ENCODE peak calls at places on chromosomes 7 and 10, in five cellular contexts. One of them, this sample, is unnamed.

GRCh38 chr7:78316110-78316509 is 517.5 kb downstream of the PHTF2 start:
- DNase-seq in SK-N-SH: no peak
- DNase-seq in GM12878: no peak
- DNase-seq in transverse colon: no peak
- DNase-seq in H1: no peak
- DNase-seq in this sample: no peak

GRCh38 chr10:33249659-33250058 is 84.8 kb downstream of the NRP1 start:
- DNase-seq in SK-N-SH: no peak
- DNase-seq in GM12878: no peak
- DNase-seq in H1: no peak
- DNase-seq in transverse colon: no peak
- DNase-seq in this sample: no peak

GRCh38 chr7:151808296-151809155 is 68.4 kb downstream of the PRKAG2 start:
- DNase-seq in GM12878: no peak
- DNase-seq in H1: no peak
- DNase-seq in SK-N-SH: peak
- DNase-seq in transverse colon: no peak
- DNase-seq in this sample: no peak

GRCh38 chr7:148921189-148921588 is 37.1 kb upstream of the EZH2 start:
- DNase-seq in H1: no peak
- DNase-seq in GM12878: no peak
- DNase-seq in SK-N-SH: no peak
- DNase-seq in transverse colon: no peak
- DNase-seq in this sample: no peak

GRCh38 chr10:43623351-43623750 is 17.1 kb downstream of the ZNF485 start:
- DNase-seq in GM12878: no peak
- DNase-seq in H1: no peak
- DNase-seq in SK-N-SH: peak
- DNase-seq in transverse colon: no peak
- DNase-seq in this sample: no peak

GRCh38 chr10:100943508-100943907 is 25.8 kb upstream of the SEMA4G start:
- DNase-seq in SK-N-SH: no peak
- DNase-seq in transverse colon: no peak
- DNase-seq in GM12878: no peak
- DNase-seq in H1: no peak
- DNase-seq in this sample: no peak

GRCh38 chr7:134480730-134481129 is 21.8 kb upstream of the AKR1B1 start:
- DNase-seq in H1: no peak
- DNase-seq in GM12878: no peak
- DNase-seq in SK-N-SH: no peak
- DNase-seq in transverse colon: no peak
- DNase-seq in this sample: no peak

GRCh38 chr7:37921340-37921805 is 933 bp downstream of the EPDR1 start:
- DNase-seq in H1: no peak
- DNase-seq in GM12878: no peak
- DNase-seq in transverse colon: peak
- DNase-seq in SK-N-SH: peak
- DNase-seq in this sample: no peak

GRCh38 chr10:117720931-117721826 is 178.6 kb downstream of the EMX2 start:
- DNase-seq in transverse colon: no peak
- DNase-seq in SK-N-SH: no peak
- DNase-seq in H1: peak
- DNase-seq in GM12878: no peak
- DNase-seq in this sample: no peak

GRCh38 chr7:107427462-107427861 is 42.4 kb upstream of the GPR22 start:
- DNase-seq in SK-N-SH: no peak
- DNase-seq in GM12878: no peak
- DNase-seq in transverse colon: no peak
- DNase-seq in H1: no peak
- DNase-seq in this sample: no peak

DNA sequence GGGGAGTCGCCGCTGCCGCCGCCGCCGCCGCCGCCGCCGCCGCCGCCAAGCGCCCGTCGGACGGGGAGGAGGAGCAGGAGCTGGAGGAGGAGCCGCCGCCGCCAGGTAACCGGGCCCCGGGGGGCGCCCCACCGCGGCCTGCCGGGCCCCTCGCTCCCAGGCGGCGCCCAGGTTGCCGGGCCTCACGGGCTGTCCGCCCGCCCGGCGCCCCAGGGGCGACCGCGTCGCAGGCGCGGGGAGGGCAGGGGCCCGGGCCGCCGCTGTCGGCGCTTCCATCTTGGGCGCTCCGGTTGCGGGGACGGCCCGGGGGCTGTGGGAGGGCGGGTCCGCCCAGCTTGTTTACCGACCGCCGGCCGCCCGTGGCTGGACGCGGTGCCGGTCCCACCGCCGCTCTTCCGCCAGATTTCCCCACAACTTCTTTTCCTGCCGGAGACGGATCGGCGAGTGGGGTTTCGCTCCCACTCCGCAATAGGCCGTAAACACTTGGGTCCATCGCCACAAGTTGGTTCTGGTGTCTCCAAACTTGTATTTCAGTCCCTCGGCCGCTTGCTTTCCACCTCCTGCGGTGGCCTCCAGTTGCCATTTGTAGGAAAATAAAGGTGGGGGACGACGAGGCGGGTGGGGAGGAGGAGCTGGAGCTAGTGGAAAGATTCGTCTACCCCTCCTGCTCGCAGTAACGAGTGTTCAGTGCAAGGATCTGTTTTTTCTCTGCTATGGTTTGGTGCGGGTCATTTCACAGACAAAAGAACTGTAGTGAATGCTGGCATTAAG is 24.6 kb upstream of the ZRANB1 start:
- DNase-seq in transverse colon: peak
- DNase-seq in H1: peak
- DNase-seq in SK-N-SH: peak
- DNase-seq in GM12878: no peak
- DNase-seq in this sample: peak
- H3K4me3 ChIP-seq in transverse colon: peak
- H3K4me3 ChIP-seq in H1: peak
- H3K4me3 ChIP-seq in SK-N-SH: peak
- H3K4me3 ChIP-seq in GM12878: peak
- H3K4me3 ChIP-seq in this sample: peak

DNA sequence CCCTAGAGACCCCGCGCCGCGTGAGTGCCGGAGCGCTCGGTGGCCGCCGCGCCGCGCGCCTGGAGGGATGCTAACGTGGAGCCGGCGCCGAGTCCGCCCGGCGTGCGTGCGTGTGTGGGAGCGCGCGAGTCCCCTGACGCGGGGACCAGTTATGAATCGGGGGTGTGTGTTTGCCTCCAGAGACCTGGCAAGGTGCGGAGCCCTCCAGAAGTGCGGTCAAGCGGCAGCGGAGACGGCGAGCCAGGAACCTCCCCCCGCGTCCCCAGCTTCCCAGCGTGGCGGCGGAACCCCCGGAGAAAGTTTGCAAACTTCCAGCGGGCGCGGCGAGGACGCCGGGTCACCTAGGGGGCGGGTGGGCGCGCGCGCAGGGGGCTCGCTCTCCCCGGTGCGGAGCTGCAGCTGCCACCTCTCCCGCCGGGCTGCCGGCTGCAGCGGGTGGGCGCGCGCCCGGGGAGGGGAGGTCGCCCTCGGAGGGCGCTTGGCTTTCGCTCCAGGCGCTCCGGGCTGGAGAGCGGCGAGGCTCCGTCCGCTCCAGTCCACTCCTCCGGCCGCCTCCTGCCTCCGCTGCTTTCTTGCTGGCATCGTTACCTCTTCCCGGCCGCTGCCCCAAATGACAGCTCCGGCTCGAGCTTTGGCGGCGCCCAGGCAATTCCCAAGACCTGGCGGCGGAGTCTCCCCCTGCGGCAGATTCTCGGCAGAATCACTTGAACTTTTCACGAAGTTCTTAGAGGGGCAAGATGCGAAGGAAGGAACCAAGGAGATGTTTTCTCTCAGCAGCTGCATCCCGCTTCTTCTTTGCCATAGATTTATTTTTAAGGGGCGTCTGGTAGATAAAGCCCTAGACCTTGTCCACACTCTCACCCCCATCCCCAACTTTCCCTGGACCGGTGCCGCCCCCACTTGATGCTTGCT is 2.3 kb upstream of the CREB5 start:
- DNase-seq in transverse colon: peak
- DNase-seq in SK-N-SH: peak
- DNase-seq in GM12878: no peak
- DNase-seq in H1: peak
- DNase-seq in this sample: peak
- TF ChIP-seq POLR2AphosphoS5 in transverse colon: no peak
- TF ChIP-seq POLR2AphosphoS5 in SK-N-SH: no peak
- TF ChIP-seq POLR2AphosphoS5 in GM12878: peak
- TF ChIP-seq POLR2AphosphoS5 in H1: no peak
- TF ChIP-seq POLR2AphosphoS5 in this sample: peak

DNA sequence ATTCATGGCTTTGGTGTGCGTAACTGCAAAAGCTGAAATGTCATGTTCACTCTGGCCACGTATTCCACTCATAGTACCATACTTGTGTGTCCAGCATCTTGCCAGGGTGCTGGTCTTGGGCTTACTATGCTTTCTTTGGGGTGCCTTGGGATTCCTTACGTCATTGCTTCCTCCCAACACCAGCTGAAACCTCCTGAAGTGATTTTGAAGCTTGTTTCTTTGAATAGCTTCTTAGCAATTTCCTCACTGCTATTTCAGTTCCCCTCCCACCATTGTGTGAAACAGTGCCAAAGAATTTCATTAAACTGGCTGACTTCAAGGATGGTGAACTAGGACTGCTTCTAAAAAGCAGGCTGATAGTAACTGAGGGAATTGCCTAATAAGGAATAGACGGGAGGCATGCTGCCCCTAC is 36.9 kb downstream of the ENTPD1 start:
- DNase-seq in GM12878: peak
- DNase-seq in H1: no peak
- DNase-seq in SK-N-SH: no peak
- DNase-seq in transverse colon: no peak
- DNase-seq in this sample: no peak
- TF ChIP-seq EP300 in GM12878: peak
- TF ChIP-seq EP300 in H1: no peak
- TF ChIP-seq EP300 in SK-N-SH: no peak
- TF ChIP-seq EP300 in transverse colon: no peak
- TF ChIP-seq EP300 in this sample: no peak

GRCh38 chr7:138521837-138522461 is 61.9 kb downstream of the TRIM24 start:
- DNase-seq in H1: no peak
- DNase-seq in GM12878: no peak
- DNase-seq in SK-N-SH: no peak
- DNase-seq in transverse colon: no peak
- DNase-seq in this sample: no peak

GRCh38 chr7:138525757-138526156 is 65.7 kb downstream of the TRIM24 start:
- DNase-seq in SK-N-SH: no peak
- DNase-seq in GM12878: no peak
- DNase-seq in H1: no peak
- DNase-seq in transverse colon: no peak
- DNase-seq in this sample: no peak

GRCh38 chr7:138524259-138524658 is 64.2 kb downstream of the TRIM24 start:
- DNase-seq in GM12878: no peak
- DNase-seq in SK-N-SH: no peak
- DNase-seq in transverse colon: no peak
- DNase-seq in H1: no peak
- DNase-seq in this sample: no peak

GRCh38 chr7:138527746-138528223 is 67.7 kb downstream of the TRIM24 start:
- DNase-seq in GM12878: no peak
- DNase-seq in H1: no peak
- DNase-seq in transverse colon: no peak
- DNase-seq in SK-N-SH: no peak
- DNase-seq in this sample: no peak
- H3K4me3 ChIP-seq in GM12878: no peak
- H3K4me3 ChIP-seq in H1: no peak
- H3K4me3 ChIP-seq in transverse colon: no peak
- H3K4me3 ChIP-seq in SK-N-SH: no peak
- H3K4me3 ChIP-seq in this sample: no peak

DNA sequence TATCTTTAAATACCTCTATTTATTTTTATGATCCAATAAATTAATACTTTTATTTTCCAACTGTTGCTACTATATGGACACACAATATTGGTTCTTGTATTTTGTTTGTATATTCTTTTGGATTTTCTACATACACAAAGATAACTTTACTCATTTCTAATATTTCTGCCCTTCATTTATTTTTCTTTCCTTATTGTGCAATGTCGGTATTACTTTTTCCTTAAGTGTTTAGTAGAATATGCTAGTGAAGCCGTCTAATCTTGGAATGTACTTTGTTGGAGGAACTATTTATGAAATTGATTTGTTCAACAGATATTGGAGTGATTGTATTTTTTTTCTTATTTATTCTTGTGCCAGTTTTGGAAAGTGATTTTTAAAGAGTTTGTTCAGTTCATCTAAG is 94.0 kb downstream of the ORC5 start:
- DNase-seq in GM12878: no peak
- DNase-seq in H1: no peak
- DNase-seq in SK-N-SH: no peak
- DNase-seq in transverse colon: no peak
- DNase-seq in this sample: no peak
- TF ChIP-seq POLR2AphosphoS5 in GM12878: no peak
- TF ChIP-seq POLR2AphosphoS5 in H1: no peak
- TF ChIP-seq POLR2AphosphoS5 in SK-N-SH: no peak
- TF ChIP-seq POLR2AphosphoS5 in transverse colon: no peak
- TF ChIP-seq POLR2AphosphoS5 in this sample: no peak